ENCODE peak calls at places on chromosomes 6 and 20, in seven cellular contexts. M is transverse colon, I is uterus, E is heart left ventricle, W is prostate gland, Q is ovary, R is HCT116. Z is an unnamed sample.

GRCh38 chr6:106159531-106159940 is 73.4 kb downstream of the PRDM1 start:
- DNase-seq in M (no peak), I (no peak), E (no peak), W (no peak), Q (no peak), R (peak), Z (no peak)

GRCh38 chr6:169253745-169254238 is at the start of gene THBS2:
- DNase-seq in M (peak), I (peak), E (peak), W (no peak), Q (peak), R (no peak), Z (no peak)

GRCh38 chr6:8057793-8058192 is 6.4 kb downstream of the BLOC1S5 start:
- DNase-seq in M (no peak), I (no peak), E (no peak), W (no peak), Q (no peak), R (no peak), Z (no peak)

GRCh38 chr6:16539086-16539931 is 222.0 kb downstream of the ATXN1 start:
- DNase-seq in M (no peak), I (no peak), E (no peak), W (no peak), Q (no peak), R (peak), Z (no peak)

GRCh38 chr20:46401478-46401860 is 4.9 kb downstream of the ELMO2 start:
- DNase-seq in M (no peak), I (no peak), E (no peak), W (no peak), Q (no peak), R (no peak), Z (no peak)

GRCh38 chr6:135250751-135251356 is 69.7 kb downstream of the MYB start:
- DNase-seq in M (peak), I (no peak), E (no peak), W (no peak), Q (no peak), R (no peak), Z (no peak)

GRCh38 chr20:7617797-7618196 is 322.5 kb downstream of the HAO1 start:
- DNase-seq in M (no peak), I (no peak), E (no peak), W (no peak), Q (no peak), R (no peak), Z (no peak)

GRCh38 chr6:75084872-75085381 is 120.9 kb downstream of the COL12A1 start:
- DNase-seq in M (peak), I (peak), E (peak), W (peak), Q (peak), R (no peak), Z (peak)

GRCh38 chr6:57265755-57266221 is 43.7 kb upstream of the RAB23 start:
- DNase-seq in M (no peak), I (no peak), E (no peak), W (no peak), Q (no peak), R (no peak), Z (no peak)

GRCh38 chr6:37987008-37987407 is 167.5 kb downstream of the ZFAND3 start:
- DNase-seq in M (no peak), I (no peak), E (no peak), W (no peak), Q (no peak), R (no peak), Z (no peak)

GRCh38 chr6:146916435-146917015 is 287.7 kb upstream of the STXBP5 start:
- DNase-seq in M (no peak), I (no peak), E (no peak), W (no peak), Q (no peak), R (no peak), Z (no peak)

GRCh38 chr6:116008470-116009229 is 52.0 kb downstream of the FRK start:
- DNase-seq in M (no peak), I (no peak), E (no peak), W (no peak), Q (no peak), R (peak), Z (no peak)

GRCh38 chr6:118903134-118903533 is 9.2 kb downstream of the ASF1A start:
- DNase-seq in M (no peak), I (no peak), E (no peak), W (no peak), Q (no peak), R (no peak), Z (no peak)

GRCh38 chr20:641516-641913 is 11.5 kb downstream of the SRXN1 start:
- DNase-seq in M (no peak), I (no peak), E (no peak), W (no peak), Q (peak), R (no peak), Z (no peak)

GRCh38 chr20:35320396-35321126 is 28.3 kb upstream of the FAM83C start:
- DNase-seq in M (no peak), I (no peak), E (no peak), W (no peak), Q (no peak), R (peak), Z (no peak)

GRCh38 chr6:16836186-16836981 is 75.1 kb upstream of the ATXN1 start:
- DNase-seq in M (no peak), I (no peak), E (no peak), W (no peak), Q (no peak), R (no peak), Z (no peak)

GRCh38 chr6:5997420-5998093 is 9.2 kb downstream of the NRN1 start:
- DNase-seq in M (no peak), I (no peak), E (peak), W (no peak), Q (no peak), R (no peak), Z (no peak)

GRCh38 chr6:40349566-40350192 is 237.5 kb downstream of the LRFN2 start:
- DNase-seq in M (no peak), I (no peak), E (no peak), W (no peak), Q (no peak), R (no peak), Z (peak)

GRCh38 chr20:57391439-57392129 is 388 bp downstream of the RBM38 start:
- DNase-seq in M (peak), I (no peak), E (peak), W (no peak), Q (peak), R (no peak), Z (no peak)

GRCh38 chr6:36874016-36874442 is 574 bp downstream of the PPIL1 start:
- DNase-seq in M (peak), I (peak), E (no peak), W (no peak), Q (no peak), R (no peak), Z (no peak)

GRCh38 chr20:2871111-2871465 is 2.2 kb upstream of the PTPRA start:
- DNase-seq in M (no peak), I (no peak), E (no peak), W (no peak), Q (no peak), R (no peak), Z (no peak)

GRCh38 chr6:111061493-111061892 is 25.8 kb upstream of the SLC16A10 start:
- DNase-seq in M (no peak), I (no peak), E (no peak), W (no peak), Q (no peak), R (no peak), Z (no peak)

GRCh38 chr20:38260378-38261053 is at the start of gene KIAA1755:
- DNase-seq in M (no peak), I (peak), E (peak), W (no peak), Q (peak), R (no peak), Z (peak)

GRCh38 chr20:39880890-39881289 is 808.1 kb downstream of the MAFB start:
- DNase-seq in M (no peak), I (no peak), E (no peak), W (no peak), Q (no peak), R (no peak), Z (no peak)

GRCh38 chr6:113796040-113796439 is 61.1 kb upstream of the MARCKS start:
- DNase-seq in M (no peak), I (no peak), E (no peak), W (no peak), Q (no peak), R (no peak), Z (no peak)
- TF ChIP-seq POLR2A in M (no peak), I (no peak), E (no peak), W (no peak), Q (no peak), R (no peak), Z (no peak)

GRCh38 chr6:34029489-34030280 is 116.2 kb downstream of the GRM4 start:
- DNase-seq in M (no peak), I (no peak), E (no peak), W (no peak), Q (no peak), R (no peak), Z (no peak)
- TF ChIP-seq POLR2A in M (no peak), I (no peak), E (no peak), W (no peak), Q (no peak), R (no peak), Z (no peak)

DNA sequence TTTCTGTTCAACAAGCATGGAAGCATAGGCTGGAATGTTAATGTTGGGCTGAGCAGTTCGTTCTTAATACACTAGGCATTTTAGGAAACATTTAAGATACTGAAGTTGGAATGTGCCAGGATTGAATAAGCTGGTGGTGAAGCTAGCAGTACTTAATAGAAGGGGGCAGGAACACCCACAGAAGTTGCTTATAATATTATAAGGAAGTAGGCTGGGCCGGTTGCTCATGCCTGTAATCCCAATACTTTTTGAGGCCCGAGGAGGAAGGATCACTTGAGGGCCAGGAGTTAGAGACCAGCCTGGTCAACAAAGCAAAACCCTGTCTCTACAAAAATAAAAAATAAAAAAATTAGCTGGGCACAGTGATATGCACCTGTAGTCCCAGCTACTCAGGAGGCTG is 12.5 kb downstream of the NUS1 start:
- DNase-seq in M (no peak), I (no peak), E (no peak), W (no peak), Q (no peak), R (no peak), Z (no peak)
- TF ChIP-seq POLR2A in M (no peak), I (no peak), E (no peak), W (no peak), Q (no peak), R (no peak), Z (no peak)

GRCh38 chr6:148448371-148449010 is 105.9 kb downstream of the SASH1 start:
- DNase-seq in M (no peak), I (no peak), E (no peak), W (no peak), Q (no peak), R (no peak), Z (no peak)
- TF ChIP-seq POLR2A in M (no peak), I (no peak), E (no peak), W (no peak), Q (no peak), R (no peak), Z (no peak)

GRCh38 chr6:2962636-2963035 is 8.7 kb downstream of the SERPINB6 start:
- DNase-seq in M (no peak), I (no peak), E (no peak), W (no peak), Q (no peak), R (no peak), Z (no peak)
- TF ChIP-seq POLR2A in M (no peak), I (no peak), E (no peak), W (no peak), Q (no peak), R (no peak), Z (no peak)

DNA sequence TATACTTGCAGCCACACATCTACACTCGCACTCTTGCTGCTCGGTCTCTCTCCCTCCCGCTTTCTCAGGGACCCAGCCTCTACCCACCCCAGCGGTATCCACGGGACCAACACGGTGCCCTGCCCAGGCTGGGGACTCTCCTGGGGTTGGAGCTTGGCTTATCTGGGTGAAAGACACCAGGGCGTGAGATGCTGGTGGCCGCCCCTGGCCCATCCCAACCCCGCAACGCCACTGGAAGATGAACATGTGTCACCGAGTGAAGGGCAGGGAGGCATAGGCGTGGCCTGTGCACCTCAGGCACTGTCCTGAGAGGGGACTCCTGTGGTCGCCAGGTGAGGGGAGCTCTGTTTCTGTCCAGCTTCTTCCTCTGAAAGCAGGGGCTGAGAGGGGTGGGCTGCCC is 47.4 kb downstream of the NINL start:
- DNase-seq in M (no peak), I (no peak), E (no peak), W (no peak), Q (no peak), R (no peak), Z (no peak)
- TF ChIP-seq POLR2A in M (no peak), I (no peak), E (no peak), W (no peak), Q (no peak), R (no peak), Z (no peak)

DNA sequence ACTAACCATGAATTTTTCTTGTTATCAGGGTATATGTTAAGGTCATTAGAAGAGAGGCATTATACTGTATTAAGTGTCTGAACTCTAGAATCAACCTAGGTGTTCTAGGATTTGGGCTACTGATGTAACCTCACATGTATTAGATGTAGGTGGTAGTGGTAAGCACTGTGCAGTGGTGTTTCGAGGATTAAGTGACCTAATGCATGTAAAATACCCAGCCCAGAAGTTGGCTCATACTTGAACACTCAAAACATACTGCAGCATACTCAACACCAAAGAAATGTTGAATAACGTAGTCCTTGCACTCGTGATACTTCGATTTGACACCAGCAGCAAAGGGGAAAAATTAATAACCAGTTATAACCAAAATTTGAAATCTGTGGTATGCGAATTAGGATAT is 48.7 kb downstream of the QKI start:
- DNase-seq in M (no peak), I (no peak), E (no peak), W (no peak), Q (no peak), R (no peak), Z (no peak)
- TF ChIP-seq POLR2A in M (no peak), I (no peak), E (no peak), W (no peak), Q (no peak), R (no peak), Z (no peak)

GRCh38 chr6:80235647-80236046 is 129.2 kb downstream of the BCKDHB start:
- DNase-seq in M (no peak), I (no peak), E (no peak), W (no peak), Q (no peak), R (no peak), Z (no peak)
- TF ChIP-seq POLR2A in M (no peak), I (no peak), E (no peak), W (no peak), Q (no peak), R (no peak), Z (no peak)

GRCh38 chr6:30818426-30818841 is 65.9 kb upstream of the DDR1 start:
- DNase-seq in M (no peak), I (no peak), E (no peak), W (no peak), Q (no peak), R (no peak), Z (no peak)
- TF ChIP-seq POLR2A in M (no peak), I (no peak), E (no peak), W (no peak), Q (no peak), R (no peak), Z (no peak)